ENCODE peak calls at places on chromosomes 3 and 15, in seven cellular contexts. E, D, W, B, R, J and T are unnamed samples.

GRCh38 chr15:47990821-47991220 is 130.0 kb upstream of the SLC24A5 start:
- DNase-seq in W (no peak), E (no peak), J (no peak), D (no peak), R (no peak), B (no peak), T (no peak)

GRCh38 chr3:142115927-142116668 is 33.2 kb downstream of the TFDP2 start:
- DNase-seq in B (no peak), E (no peak), J (no peak), D (no peak), R (no peak), W (no peak), T (no peak)

GRCh38 chr3:10514407-10515069 is 9.2 kb upstream of the ATP2B2 start:
- DNase-seq in J (no peak), R (no peak), E (no peak), D (no peak), W (no peak), B (no peak), T (no peak)

GRCh38 chr3:30508319-30508718 is 98.1 kb upstream of the TGFBR2 start:
- DNase-seq in R (no peak), E (no peak), W (no peak), J (no peak), B (no peak), D (no peak), T (no peak)

GRCh38 chr3:134052370-134052769 is 22.6 kb upstream of the SLCO2A1 start:
- DNase-seq in E (no peak), D (no peak), B (no peak), J (no peak), R (no peak), W (no peak), T (no peak)

GRCh38 chr3:140053011-140053702 is 118.2 kb downstream of the CLSTN2 start:
- DNase-seq in E (peak), J (no peak), R (no peak), B (peak), W (no peak), D (no peak), T (no peak)

GRCh38 chr15:88918738-88919137 is 5.6 kb upstream of the MFGE8 start:
- DNase-seq in R (no peak), E (peak), J (no peak), W (peak), D (no peak), B (no peak), T (peak)

GRCh38 chr3:115843206-115843605 is 219.9 kb downstream of the GAP43 start:
- DNase-seq in J (no peak), R (no peak), B (no peak), W (no peak), E (no peak), D (no peak), T (no peak)

GRCh38 chr3:105719791-105720190 is 149.0 kb downstream of the CBLB start:
- DNase-seq in W (no peak), E (no peak), D (no peak), R (no peak), J (no peak), B (no peak), T (peak)

GRCh38 chr3:171459942-171460225 is 321 bp downstream of the TNIK start:
- DNase-seq in E (no peak), D (no peak), J (no peak), R (no peak), W (no peak), B (no peak), T (no peak)

GRCh38 chr3:49769926-49770325 is 16.4 kb downstream of the IP6K1 start:
- DNase-seq in W (no peak), R (no peak), B (no peak), D (no peak), J (no peak), E (no peak), T (no peak)

GRCh38 chr3:195904364-195904763 is 4.0 kb downstream of the TNK2 start:
- DNase-seq in R (no peak), E (no peak), B (no peak), D (no peak), J (no peak), W (no peak), T (no peak)

GRCh38 chr3:158167737-158168469 is 58.0 kb downstream of the RSRC1 start:
- DNase-seq in W (peak), R (no peak), B (no peak), J (no peak), D (no peak), E (peak), T (peak)

GRCh38 chr3:164320962-164321361 is 757.3 kb downstream of the SI start:
- DNase-seq in B (no peak), W (no peak), J (no peak), R (no peak), D (no peak), E (no peak), T (no peak)

GRCh38 chr15:92323480-92323879 is 70.2 kb upstream of the ST8SIA2 start:
- DNase-seq in J (no peak), R (no peak), D (no peak), W (no peak), E (no peak), B (no peak), T (no peak)

GRCh38 chr15:35827949-35828348 is 282.0 kb upstream of the DPH6 start:
- DNase-seq in W (no peak), B (no peak), J (no peak), R (no peak), E (no peak), D (no peak), T (no peak)

GRCh38 chr15:20352241-20353200 is 189.1 kb downstream of the GOLGA6L6 start:
- DNase-seq in E (no peak), W (no peak), B (no peak), D (no peak), J (no peak), R (no peak), T (no peak)

GRCh38 chr3:30282052-30282708 is 324.2 kb upstream of the TGFBR2 start:
- DNase-seq in J (no peak), W (peak), D (no peak), R (no peak), E (peak), B (no peak), T (peak)

GRCh38 chr3:187719628-187720336 is 17.4 kb upstream of the RTP2 start:
- DNase-seq in B (no peak), J (no peak), W (no peak), R (no peak), E (no peak), D (no peak), T (no peak)

GRCh38 chr3:9704343-9705322 is 1.0 kb downstream of the CPNE9 start:
- DNase-seq in J (no peak), D (no peak), W (no peak), R (no peak), B (peak), E (peak), T (no peak)

GRCh38 chr3:88059380-88060160 is 515 bp downstream of the ZNF654 start:
- DNase-seq in J (peak), R (no peak), B (peak), E (no peak), D (no peak), W (no peak), T (no peak)

GRCh38 chr3:113247664-113248458 is 36.5 kb downstream of the BOC start:
- DNase-seq in J (no peak), W (no peak), E (no peak), D (no peak), R (no peak), B (no peak), T (no peak)